ENCODE peak calls at places on chromosome 13, in ten cellular contexts. B is posterior cingulate gyrus; A is mammary epithelial cell; W is stimulated activated naive CD4-positive, alpha-beta T cell; T is H9; S is IMR-90; V is activated CD8-positive, alpha-beta T cell treated with anti-CD3 and anti-CD28 coated beads for 36 hours; E is NCI-H774; K is HEK293T; D is midbrain. O is an unnamed sample.

GRCh38 chr13:45337395-45337794 is 3.6 kb downstream of the TPT1 start:
- DNase-seq in B (no peak), A (no peak), W (no peak), T (no peak), S (no peak), V (peak), E (no peak), K (no peak), D (no peak), O (peak)

GRCh38 chr13:41496420-41497234 is 39.3 kb downstream of the RGCC start:
- DNase-seq in B (no peak), A (no peak), W (no peak), T (no peak), S (peak), V (no peak), E (no peak), K (no peak), D (no peak), O (no peak)

GRCh38 chr13:87234981-87235380 is 436.2 kb upstream of the SLITRK5 start:
- DNase-seq in B (no peak), A (peak), W (no peak), T (no peak), S (peak), V (no peak), E (no peak), K (no peak), D (no peak), O (no peak)

GRCh38 chr13:70249332-70250064 is 141.2 kb upstream of the KLHL1 start:
- DNase-seq in B (no peak), A (peak), W (no peak), T (peak), S (no peak), V (no peak), E (no peak), K (no peak), D (no peak), O (no peak)

GRCh38 chr13:34466301-34466700 is 475.8 kb upstream of the NBEA start:
- DNase-seq in B (no peak), A (peak), W (no peak), T (no peak), S (no peak), V (no peak), E (no peak), K (no peak), D (no peak), O (no peak)

GRCh38 chr13:92739306-92739818 is 487.2 kb upstream of the GPC6 start:
- DNase-seq in B (no peak), A (peak), W (no peak), T (no peak), S (peak), V (no peak), E (no peak), K (no peak), D (no peak), O (no peak)

GRCh38 chr13:74528751-74529513 is 394.7 kb upstream of the KLF12 start:
- DNase-seq in B (no peak), A (peak), W (no peak), T (no peak), S (no peak), V (no peak), E (no peak), K (no peak), D (no peak), O (no peak)

GRCh38 chr13:36965767-36966166 is 33.4 kb downstream of the ALG5 start:
- DNase-seq in B (no peak), A (peak), W (no peak), T (no peak), S (peak), V (no peak), E (no peak), K (no peak), D (no peak), O (peak)

GRCh38 chr13:74570046-74570445 is 435.8 kb upstream of the KLF12 start:
- DNase-seq in B (no peak), A (peak), W (no peak), T (no peak), S (no peak), V (no peak), E (no peak), K (no peak), D (no peak), O (no peak)

GRCh38 chr13:73602295-73602694 is 531.9 kb downstream of the KLF12 start:
- DNase-seq in B (no peak), A (peak), W (no peak), T (no peak), S (peak), V (no peak), E (no peak), K (no peak), D (no peak), O (peak)

GRCh38 chr13:50257646-50258045 is 242.4 kb downstream of the KCNRG start:
- DNase-seq in B (no peak), A (no peak), W (no peak), T (no peak), S (no peak), V (peak), E (no peak), K (no peak), D (no peak), O (no peak)

GRCh38 chr13:45105895-45106294 is 14.4 kb upstream of the GTF2F2 start:
- DNase-seq in B (no peak), A (no peak), W (no peak), T (no peak), S (peak), V (no peak), E (no peak), K (no peak), D (no peak), O (no peak)

GRCh38 chr13:99414048-99414995 is 87.0 kb upstream of the TM9SF2 start:
- DNase-seq in B (no peak), A (no peak), W (no peak), T (no peak), S (no peak), V (peak), E (no peak), K (no peak), D (no peak), O (no peak)

GRCh38 chr13:67001363-67001762 is 228.8 kb downstream of the PCDH9 start:
- DNase-seq in B (no peak), A (no peak), W (no peak), T (no peak), S (no peak), V (no peak), E (no peak), K (peak), D (peak), O (no peak)

GRCh38 chr13:31485183-31485582 is 254.1 kb upstream of the RXFP2 start:
- DNase-seq in B (no peak), A (no peak), W (no peak), T (no peak), S (no peak), V (no peak), E (peak), K (no peak), D (no peak), O (peak)

O was measured in fibroblast of the aortic adventitia.